ENCODE peak calls at places on chromosomes 11 and 22, in six cellular contexts. A is GM12878, H is HepG2, W is GM12892, D is H1, Z is K562. P is an unnamed sample.

GRCh38 chr22:25120761-25121212 is 78.9 kb upstream of the CRYBB3 start:
- DNase-seq in D (no peak), Z (no peak), H (peak; percentile 28), A (no peak), W (no peak), P (no peak)

GRCh38 chr11:35111171-35112055 is 27.6 kb upstream of the CD44 start:
- DNase-seq in D (no peak), W (no peak), A (no peak), H (no peak), Z (peak; percentile 28), P (no peak)

GRCh38 chr11:105132716-105133511 is 6.7 kb downstream of the CARD18 start:
- DNase-seq in A (no peak), D (no peak), Z (no peak), W (no peak), H (peak; percentile 6), P (no peak)

GRCh38 chr22:23772315-23773246 is at the start of gene MMP11:
- DNase-seq in A (no peak), H (no peak), D (no peak), Z (peak; percentile 83), W (peak; percentile 72), P (peak; percentile 68)

GRCh38 chr11:86458294-86459001 is 83.8 kb downstream of the CCDC81 start:
- DNase-seq in W (no peak), D (no peak), A (no peak), H (no peak), Z (no peak), P (no peak)

GRCh38 chr11:82810326-82810725 is 76.7 kb upstream of the FAM181B start:
- DNase-seq in H (peak; percentile 67), W (no peak), Z (no peak), A (no peak), D (no peak), P (no peak)

GRCh38 chr11:57458410-57459111 is 1.8 kb upstream of the RTN4RL2 start:
- DNase-seq in A (no peak), H (no peak), D (no peak), Z (peak; percentile 65), W (no peak), P (no peak)

GRCh38 chr22:22666307-22667091 is 22.1 kb downstream of the GGTLC2 start:
- DNase-seq in Z (peak; percentile 85), H (peak; percentile 11), A (no peak), D (no peak), W (no peak), P (peak; percentile 25)

GRCh38 chr11:37504925-37505324 is 906.9 kb upstream of the RAG2 start:
- DNase-seq in Z (no peak), W (no peak), A (no peak), D (no peak), H (no peak), P (no peak)

GRCh38 chr22:20550851-20551744 is 43.7 kb downstream of the MED15 start:
- DNase-seq in W (no peak), A (peak; percentile 12), H (no peak), D (no peak), Z (no peak), P (no peak)

GRCh38 chr11:111944651-111945051 is 7.5 kb downstream of the DIXDC1 start:
- DNase-seq in H (no peak), D (no peak), Z (no peak), A (no peak), W (no peak), P (no peak)

GRCh38 chr11:117423046-117423575 is 95.5 kb downstream of the CEP164 start:
- DNase-seq in Z (no peak), W (no peak), D (no peak), H (no peak), A (no peak), P (no peak)

GRCh38 chr11:116515666-116516184 is 257.1 kb downstream of the BUD13 start:
- DNase-seq in H (no peak), A (no peak), Z (no peak), W (no peak), D (no peak), P (no peak)

GRCh38 chr11:76785513-76785912 is 2.4 kb downstream of the TSKU start:
- DNase-seq in Z (no peak), H (no peak), A (no peak), W (no peak), D (no peak), P (no peak)

GRCh38 chr11:76783901-76784813 is 1.0 kb downstream of the TSKU start:
- DNase-seq in W (no peak), D (peak; percentile 79), Z (peak; percentile 89), H (peak; percentile 79), A (no peak), P (no peak)

GRCh38 chr11:76787911-76788596 is 4.9 kb downstream of the TSKU start:
- DNase-seq in Z (peak; percentile 90), D (no peak), H (peak; percentile 75), W (no peak), A (no peak), P (no peak)

GRCh38 chr11:76787271-76787670 is 4.1 kb downstream of the TSKU start:
- DNase-seq in W (no peak), H (no peak), Z (no peak), A (no peak), D (no peak), P (no peak)

DNA sequence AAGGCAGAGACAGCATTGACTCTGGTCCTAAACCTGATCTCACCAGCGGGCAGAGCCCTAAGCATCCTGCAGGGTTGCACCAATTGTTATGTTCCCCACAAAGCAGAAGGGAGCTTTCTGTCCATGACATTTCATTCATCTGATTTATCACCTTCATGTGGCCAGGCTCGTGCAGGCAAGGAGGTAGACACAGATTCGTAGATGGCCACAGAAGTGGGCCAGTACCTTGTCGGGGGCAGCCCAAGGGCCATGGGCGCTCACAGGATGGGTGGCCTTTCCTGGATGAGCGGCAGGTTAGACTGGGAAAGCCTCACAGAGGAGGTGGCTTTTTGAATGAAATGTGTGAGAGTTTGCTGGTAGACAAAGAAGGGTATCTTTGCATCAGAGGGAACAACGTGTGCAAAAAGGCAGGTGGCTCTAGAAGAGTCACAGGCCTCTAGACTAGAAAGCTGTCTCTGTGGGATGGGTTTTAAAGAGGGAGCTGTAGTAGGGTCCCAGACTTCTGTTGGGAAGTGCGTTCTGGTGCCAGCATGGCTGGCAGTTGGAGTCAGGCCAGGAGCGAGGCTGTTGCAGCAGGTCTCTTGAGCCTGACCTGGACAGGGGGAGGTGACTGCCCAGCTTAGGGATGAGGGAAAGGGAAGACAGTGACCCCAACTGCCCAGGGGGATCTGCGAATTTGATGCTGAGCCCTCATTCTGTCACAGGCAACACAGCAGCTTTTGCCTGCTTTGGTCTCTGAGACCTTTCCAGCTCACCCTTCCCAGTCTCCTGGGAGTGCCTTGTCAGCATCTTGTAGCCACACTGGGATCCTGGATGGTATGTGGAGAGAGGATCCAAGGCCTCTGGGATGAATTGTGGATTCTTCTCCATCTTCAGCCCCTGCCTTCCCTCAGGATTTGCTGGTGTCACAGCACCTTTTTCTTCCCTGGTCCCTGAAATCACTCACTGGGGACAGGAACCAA is 3.2 kb downstream of the TSKU start:
- DNase-seq in Z (no peak), A (no peak), D (no peak), W (no peak), H (no peak), P (no peak)
- TF ChIP-seq TAF1 in Z (no peak), A (no peak), D (no peak), W (no peak), H (no peak), P (no peak)

GRCh38 chr11:114124601-114125144 is 65.2 kb downstream of the ZBTB16 start:
- DNase-seq in Z (no peak), H (no peak), A (no peak), D (no peak), W (no peak), P (no peak)
- TF ChIP-seq POLR2AphosphoS5 in Z (no peak), H (no peak), A (no peak), D (no peak), W (no peak), P (no peak)

GRCh38 chr11:46237248-46238077 is 40.0 kb upstream of the CREB3L1 start:
- DNase-seq in A (no peak), D (peak; percentile 61), Z (peak; percentile 93), H (no peak), W (peak; percentile 42), P (peak; percentile 48)
- TF ChIP-seq POLR2A in A (no peak), D (no peak), Z (peak; percentile 80), H (no peak), W (no peak), P (no peak)

GRCh38 chr11:74465291-74465708 is 2.0 kb downstream of the KCNE3 start:
- DNase-seq in Z (peak; percentile 37), D (no peak), W (no peak), A (no peak), H (peak; percentile 68), P (no peak)
- TF ChIP-seq TAF1 in Z (no peak), D (no peak), W (no peak), A (no peak), H (no peak), P (no peak)